ENCODE peak calls at places on chromosome 1, in six cellular contexts. One of them, this sample, is unnamed.
A peak's percentile ranks its signal among the peaks of the same experiment; 100 is the strongest.

GRCh38 chr1:93623875-93624274 is 57.8 kb downstream of the BCAR3 start:
- DNase-seq in mesendoderm: no peak
- DNase-seq in CD8-positive, alpha-beta memory T cell: no peak
- DNase-seq in left ventricle myocardium inferior: no peak
- DNase-seq in ovary: no peak
- DNase-seq in CD8-positive, alpha-beta T cell: no peak
- DNase-seq in this sample: no peak

GRCh38 chr1:188170446-188170845 is 1341.7 kb downstream of the PLA2G4A start:
- DNase-seq in CD8-positive, alpha-beta T cell: no peak
- DNase-seq in left ventricle myocardium inferior: no peak
- DNase-seq in CD8-positive, alpha-beta memory T cell: no peak
- DNase-seq in mesendoderm: no peak
- DNase-seq in ovary: no peak
- DNase-seq in this sample: peak; percentile 60

GRCh38 chr1:1987142-1987510 is 16.5 kb downstream of the CFAP74 start:
- DNase-seq in CD8-positive, alpha-beta T cell: no peak
- DNase-seq in left ventricle myocardium inferior: no peak
- DNase-seq in mesendoderm: no peak
- DNase-seq in ovary: no peak
- DNase-seq in CD8-positive, alpha-beta memory T cell: no peak
- DNase-seq in this sample: no peak

GRCh38 chr1:179369751-179370341 is 4.1 kb downstream of the AXDND1 start:
- DNase-seq in left ventricle myocardium inferior: no peak
- DNase-seq in ovary: no peak
- DNase-seq in CD8-positive, alpha-beta memory T cell: no peak
- DNase-seq in mesendoderm: peak; percentile 69
- DNase-seq in CD8-positive, alpha-beta T cell: peak; percentile 11
- DNase-seq in this sample: peak; percentile 21

GRCh38 chr1:153260473-153260979 is 1.0 kb downstream of the LORICRIN start:
- DNase-seq in ovary: no peak
- DNase-seq in mesendoderm: no peak
- DNase-seq in left ventricle myocardium inferior: no peak
- DNase-seq in CD8-positive, alpha-beta T cell: no peak
- DNase-seq in CD8-positive, alpha-beta memory T cell: no peak
- DNase-seq in this sample: no peak

GRCh38 chr1:209564904-209565303 is 18.6 kb upstream of the CAMK1G start:
- DNase-seq in mesendoderm: no peak
- DNase-seq in CD8-positive, alpha-beta memory T cell: no peak
- DNase-seq in ovary: no peak
- DNase-seq in CD8-positive, alpha-beta T cell: no peak
- DNase-seq in left ventricle myocardium inferior: no peak
- DNase-seq in this sample: no peak

GRCh38 chr1:56644941-56645662 is at the start of gene PRKAA2:
- DNase-seq in ovary: peak; percentile 38
- DNase-seq in CD8-positive, alpha-beta memory T cell: no peak
- DNase-seq in CD8-positive, alpha-beta T cell: no peak
- DNase-seq in mesendoderm: peak; percentile 49
- DNase-seq in left ventricle myocardium inferior: peak; percentile 53
- DNase-seq in this sample: peak; percentile 26

GRCh38 chr1:194474701-194475100 is 1288.3 kb upstream of the B3GALT2 start:
- DNase-seq in left ventricle myocardium inferior: no peak
- DNase-seq in CD8-positive, alpha-beta T cell: no peak
- DNase-seq in ovary: no peak
- DNase-seq in mesendoderm: no peak
- DNase-seq in CD8-positive, alpha-beta memory T cell: no peak
- DNase-seq in this sample: no peak

GRCh38 chr1:204285438-204286322 is 71.9 kb upstream of the GOLT1A start:
- DNase-seq in mesendoderm: peak; percentile 67
- DNase-seq in ovary: no peak
- DNase-seq in CD8-positive, alpha-beta T cell: no peak
- DNase-seq in CD8-positive, alpha-beta memory T cell: no peak
- DNase-seq in left ventricle myocardium inferior: no peak
- DNase-seq in this sample: no peak

GRCh38 chr1:12009318-12010001 is 9.8 kb upstream of the MIIP start:
- DNase-seq in left ventricle myocardium inferior: no peak
- DNase-seq in ovary: no peak
- DNase-seq in CD8-positive, alpha-beta T cell: no peak
- DNase-seq in CD8-positive, alpha-beta memory T cell: no peak
- DNase-seq in mesendoderm: no peak
- DNase-seq in this sample: no peak

GRCh38 chr1:54982739-54983138 is 2.3 kb downstream of the TMEM61 start:
- DNase-seq in mesendoderm: no peak
- DNase-seq in ovary: no peak
- DNase-seq in CD8-positive, alpha-beta T cell: no peak
- DNase-seq in left ventricle myocardium inferior: no peak
- DNase-seq in CD8-positive, alpha-beta memory T cell: no peak
- DNase-seq in this sample: no peak

GRCh38 chr1:58885998-58886397 is 102.2 kb upstream of the JUN start:
- DNase-seq in ovary: peak; percentile 30
- DNase-seq in CD8-positive, alpha-beta memory T cell: peak; percentile 5
- DNase-seq in CD8-positive, alpha-beta T cell: no peak
- DNase-seq in mesendoderm: no peak
- DNase-seq in left ventricle myocardium inferior: peak; percentile 45
- DNase-seq in this sample: no peak

GRCh38 chr1:2833454-2834145 is 32.1 kb upstream of the TTC34 start:
- DNase-seq in CD8-positive, alpha-beta memory T cell: no peak
- DNase-seq in mesendoderm: no peak
- DNase-seq in left ventricle myocardium inferior: no peak
- DNase-seq in CD8-positive, alpha-beta T cell: no peak
- DNase-seq in ovary: no peak
- DNase-seq in this sample: no peak

GRCh38 chr1:36772837-36773495 is 261.3 kb downstream of the GRIK3 start:
- DNase-seq in mesendoderm: no peak
- DNase-seq in CD8-positive, alpha-beta memory T cell: no peak
- DNase-seq in ovary: no peak
- DNase-seq in CD8-positive, alpha-beta T cell: no peak
- DNase-seq in left ventricle myocardium inferior: no peak
- DNase-seq in this sample: no peak

GRCh38 chr1:38815903-38816627 is 43.5 kb downstream of the RRAGC start:
- DNase-seq in mesendoderm: no peak
- DNase-seq in CD8-positive, alpha-beta T cell: no peak
- DNase-seq in left ventricle myocardium inferior: no peak
- DNase-seq in ovary: no peak
- DNase-seq in CD8-positive, alpha-beta memory T cell: no peak
- DNase-seq in this sample: peak; percentile 30

GRCh38 chr1:109901508-109902145 is 9.0 kb upstream of the CSF1 start:
- DNase-seq in left ventricle myocardium inferior: peak; percentile 47
- DNase-seq in mesendoderm: no peak
- DNase-seq in CD8-positive, alpha-beta T cell: no peak
- DNase-seq in CD8-positive, alpha-beta memory T cell: no peak
- DNase-seq in ovary: no peak
- DNase-seq in this sample: peak; percentile 47

GRCh38 chr1:52955129-52955970 is 28.3 kb downstream of the SCP2 start:
- DNase-seq in CD8-positive, alpha-beta T cell: no peak
- DNase-seq in left ventricle myocardium inferior: no peak
- DNase-seq in CD8-positive, alpha-beta memory T cell: no peak
- DNase-seq in mesendoderm: no peak
- DNase-seq in ovary: no peak
- DNase-seq in this sample: peak; percentile 24

GRCh38 chr1:157348538-157349480 is 203.5 kb downstream of the FCRL5 start:
- DNase-seq in left ventricle myocardium inferior: no peak
- DNase-seq in CD8-positive, alpha-beta memory T cell: no peak
- DNase-seq in mesendoderm: no peak
- DNase-seq in CD8-positive, alpha-beta T cell: no peak
- DNase-seq in ovary: no peak
- DNase-seq in this sample: no peak

GRCh38 chr1:161985301-161985825 is 38.3 kb downstream of the OLFML2B start:
- DNase-seq in ovary: no peak
- DNase-seq in CD8-positive, alpha-beta T cell: no peak
- DNase-seq in mesendoderm: no peak
- DNase-seq in left ventricle myocardium inferior: no peak
- DNase-seq in CD8-positive, alpha-beta memory T cell: no peak
- DNase-seq in this sample: no peak

GRCh38 chr1:39849203-39849602 is 34.1 kb downstream of the TRIT1 start:
- DNase-seq in left ventricle myocardium inferior: no peak
- DNase-seq in ovary: no peak
- DNase-seq in CD8-positive, alpha-beta memory T cell: no peak
- DNase-seq in CD8-positive, alpha-beta T cell: no peak
- DNase-seq in mesendoderm: no peak
- DNase-seq in this sample: no peak

GRCh38 chr1:35448344-35448801 is 108.8 kb downstream of the KIAA0319L start:
- DNase-seq in left ventricle myocardium inferior: no peak
- DNase-seq in CD8-positive, alpha-beta memory T cell: no peak
- DNase-seq in mesendoderm: no peak
- DNase-seq in CD8-positive, alpha-beta T cell: no peak
- DNase-seq in ovary: no peak
- DNase-seq in this sample: no peak

GRCh38 chr1:46940307-46940706 is 969 bp downstream of the CYP4A11 start:
- DNase-seq in ovary: no peak
- DNase-seq in CD8-positive, alpha-beta memory T cell: no peak
- DNase-seq in CD8-positive, alpha-beta T cell: no peak
- DNase-seq in mesendoderm: no peak
- DNase-seq in left ventricle myocardium inferior: no peak
- DNase-seq in this sample: no peak

GRCh38 chr1:26541816-26542711 is 12.5 kb downstream of the RPS6KA1 start:
- DNase-seq in mesendoderm: peak; percentile 92
- DNase-seq in CD8-positive, alpha-beta T cell: peak; percentile 61
- DNase-seq in CD8-positive, alpha-beta memory T cell: peak; percentile 57
- DNase-seq in ovary: peak; percentile 26
- DNase-seq in left ventricle myocardium inferior: peak; percentile 73
- DNase-seq in this sample: peak; percentile 67

GRCh38 chr1:1669468-1670440 is 10.9 kb upstream of the CDK11B start:
- DNase-seq in CD8-positive, alpha-beta memory T cell: no peak
- DNase-seq in left ventricle myocardium inferior: no peak
- DNase-seq in ovary: no peak
- DNase-seq in mesendoderm: no peak
- DNase-seq in CD8-positive, alpha-beta T cell: no peak
- DNase-seq in this sample: no peak

GRCh38 chr1:8317647-8318360 is at the start of gene SLC45A1:
- DNase-seq in left ventricle myocardium inferior: peak; percentile 85
- DNase-seq in ovary: peak; percentile 81
- DNase-seq in CD8-positive, alpha-beta T cell: peak; percentile 77
- DNase-seq in CD8-positive, alpha-beta memory T cell: peak; percentile 71
- DNase-seq in mesendoderm: peak; percentile 57
- DNase-seq in this sample: peak; percentile 69

GRCh38 chr1:5982276-5982675 is 9.9 kb downstream of the NPHP4 start:
- DNase-seq in ovary: no peak
- DNase-seq in CD8-positive, alpha-beta memory T cell: no peak
- DNase-seq in CD8-positive, alpha-beta T cell: no peak
- DNase-seq in left ventricle myocardium inferior: no peak
- DNase-seq in mesendoderm: no peak
- DNase-seq in this sample: no peak

GRCh38 chr1:94672001-94672400 is 130.4 kb upstream of the F3 start:
- DNase-seq in left ventricle myocardium inferior: no peak
- DNase-seq in ovary: no peak
- DNase-seq in CD8-positive, alpha-beta memory T cell: no peak
- DNase-seq in CD8-positive, alpha-beta T cell: no peak
- DNase-seq in mesendoderm: no peak
- DNase-seq in this sample: no peak

GRCh38 chr1:183241446-183241845 is 55.4 kb downstream of the LAMC2 start:
- DNase-seq in left ventricle myocardium inferior: no peak
- DNase-seq in CD8-positive, alpha-beta memory T cell: no peak
- DNase-seq in ovary: no peak
- DNase-seq in mesendoderm: no peak
- DNase-seq in CD8-positive, alpha-beta T cell: no peak
- DNase-seq in this sample: no peak

GRCh38 chr1:75787524-75787923 is 1.5 kb downstream of the RABGGTB start:
- DNase-seq in mesendoderm: no peak
- DNase-seq in left ventricle myocardium inferior: no peak
- DNase-seq in CD8-positive, alpha-beta memory T cell: no peak
- DNase-seq in CD8-positive, alpha-beta T cell: no peak
- DNase-seq in ovary: no peak
- DNase-seq in this sample: no peak
- H3K4me3 ChIP-seq in mesendoderm: peak overlapping the region; percentile 91
- H3K4me3 ChIP-seq in left ventricle myocardium inferior: peak overlapping the region; percentile 87
- H3K4me3 ChIP-seq in CD8-positive, alpha-beta memory T cell: peak overlapping the region; percentile 94
- H3K4me3 ChIP-seq in CD8-positive, alpha-beta T cell: peak overlapping the region; percentile 73
- H3K4me3 ChIP-seq in ovary: peak overlapping the region; percentile 56
- H3K4me3 ChIP-seq in this sample: peak overlapping the region; percentile 85

DNA sequence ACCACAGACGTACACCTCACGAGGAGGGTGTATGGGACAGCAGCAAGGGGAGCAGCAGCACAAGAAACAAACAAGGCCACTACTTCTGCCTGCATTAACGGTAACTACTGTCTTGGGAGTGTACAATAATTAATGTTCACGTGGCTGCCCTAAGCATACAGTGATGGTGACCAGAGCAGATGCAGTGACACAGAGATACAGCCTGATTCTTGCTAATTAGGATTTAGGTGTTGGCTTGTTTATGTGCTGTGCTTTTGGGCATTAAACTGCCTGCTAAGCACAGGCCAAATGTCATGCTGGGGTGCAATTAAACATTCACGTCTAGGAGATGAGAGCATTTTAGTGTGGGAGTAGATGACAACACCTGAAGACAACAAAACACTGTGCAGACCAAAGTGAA is 7.2 kb downstream of the ZNF669 start:
- DNase-seq in mesendoderm: no peak
- DNase-seq in left ventricle myocardium inferior: no peak
- DNase-seq in CD8-positive, alpha-beta memory T cell: no peak
- DNase-seq in CD8-positive, alpha-beta T cell: no peak
- DNase-seq in ovary: no peak
- DNase-seq in this sample: no peak
- H3K36me3 ChIP-seq in mesendoderm: peaks cover 8% of the 10 kb centered on the region
- H3K36me3 ChIP-seq in left ventricle myocardium inferior: peaks cover 52% of the 10 kb centered on the region
- H3K36me3 ChIP-seq in CD8-positive, alpha-beta memory T cell: peaks cover 18% of the 10 kb centered on the region
- H3K36me3 ChIP-seq in CD8-positive, alpha-beta T cell: peaks cover 19% of the 10 kb centered on the region
- H3K36me3 ChIP-seq in ovary: no peaks in the 10 kb centered on the region
- H3K36me3 ChIP-seq in this sample: peaks cover 48% of the 10 kb centered on the region

GRCh38 chr1:230270940-230271325 is 155.2 kb downstream of the PGBD5 start:
- DNase-seq in left ventricle myocardium inferior: no peak
- DNase-seq in ovary: no peak
- DNase-seq in CD8-positive, alpha-beta T cell: no peak
- DNase-seq in mesendoderm: no peak
- DNase-seq in CD8-positive, alpha-beta memory T cell: no peak
- DNase-seq in this sample: peak; percentile 53
- H3K4me1 ChIP-seq in left ventricle myocardium inferior: peaks cover 33% of the 10 kb centered on the region
- H3K4me1 ChIP-seq in ovary: peaks cover 6% of the 10 kb centered on the region
- H3K4me1 ChIP-seq in CD8-positive, alpha-beta T cell: peaks cover 34% of the 10 kb centered on the region
- H3K4me1 ChIP-seq in mesendoderm: no peaks in the 10 kb centered on the region
- H3K4me1 ChIP-seq in CD8-positive, alpha-beta memory T cell: peaks cover 11% of the 10 kb centered on the region
- H3K4me1 ChIP-seq in this sample: peaks cover 18% of the 10 kb centered on the region

GRCh38 chr1:82330330-82330729 is 529.6 kb downstream of the ADGRL2 start:
- DNase-seq in CD8-positive, alpha-beta memory T cell: no peak
- DNase-seq in mesendoderm: peak; percentile 43
- DNase-seq in left ventricle myocardium inferior: no peak
- DNase-seq in ovary: no peak
- DNase-seq in CD8-positive, alpha-beta T cell: no peak
- DNase-seq in this sample: no peak
- H3K4me3 ChIP-seq in CD8-positive, alpha-beta memory T cell: no peak overlapping the region
- H3K4me3 ChIP-seq in mesendoderm: no peak overlapping the region
- H3K4me3 ChIP-seq in left ventricle myocardium inferior: no peak overlapping the region
- H3K4me3 ChIP-seq in ovary: no peak overlapping the region
- H3K4me3 ChIP-seq in CD8-positive, alpha-beta T cell: no peak overlapping the region
- H3K4me3 ChIP-seq in this sample: no peak overlapping the region